ENCODE peak calls at places on chromosomes 1 and 21, in four cellular contexts. J is mesenchymal stem cell; G is CD8-positive, alpha-beta T cell; E is IMR-90. Q is an unnamed sample. For H3K4me1, the result is how much of the 10 kb centered on the place peaks cover.

GRCh38 chr1:116754203-116754977 is at the start of gene CD2:
- DNase-seq in G (no peak), J (no peak), E (no peak), Q (peak)

GRCh38 chr1:94237291-94238226 is at the start of gene ARHGAP29:
- DNase-seq in G (peak), E (peak), J (peak), Q (peak)

GRCh38 chr1:214720561-214720960 is 117.6 kb downstream of the CENPF start:
- DNase-seq in E (peak), J (no peak), G (no peak), Q (no peak)

GRCh38 chr1:92577251-92577895 is 90.6 kb upstream of the GFI1 start:
- DNase-seq in J (no peak), E (peak), G (no peak), Q (no peak)

GRCh38 chr1:114341886-114342285 is 169.1 kb downstream of the TRIM33 start:
- DNase-seq in E (no peak), J (no peak), G (no peak), Q (no peak)

GRCh38 chr1:161192476-161193465 is 6.1 kb downstream of the ADAMTS4 start:
- DNase-seq in J (peak), E (peak), G (peak), Q (peak)

GRCh38 chr1:16162163-16162822 is 6.4 kb upstream of the EPHA2 start:
- DNase-seq in E (no peak), J (no peak), G (peak), Q (peak)

GRCh38 chr1:205547932-205548827 is 43.7 kb downstream of the CDK18 start:
- DNase-seq in J (no peak), G (no peak), E (no peak), Q (no peak)

GRCh38 chr1:165928075-165928731 is 100.8 kb downstream of the UCK2 start:
- DNase-seq in J (peak), G (peak), E (peak), Q (peak)

GRCh38 chr1:33863779-33864178 is at the start of gene HMGB4:
- DNase-seq in E (no peak), G (no peak), J (no peak), Q (no peak)

GRCh38 chr1:3073520-3074296 is 4.7 kb downstream of the PRDM16 start:
- DNase-seq in E (no peak), G (no peak), J (no peak), Q (peak)

GRCh38 chr1:179129702-179130473 is 48.0 kb downstream of the TOR3A start:
- DNase-seq in J (peak), G (no peak), E (peak), Q (peak)

GRCh38 chr21:34544032-34544496 is 32.1 kb upstream of the KCNE1 start:
- DNase-seq in G (no peak), J (peak), E (peak), Q (peak)

GRCh38 chr1:222592171-222592570 is 2.4 kb upstream of the TAF1A start:
- DNase-seq in E (peak), J (no peak), G (no peak), Q (no peak)

DNA sequence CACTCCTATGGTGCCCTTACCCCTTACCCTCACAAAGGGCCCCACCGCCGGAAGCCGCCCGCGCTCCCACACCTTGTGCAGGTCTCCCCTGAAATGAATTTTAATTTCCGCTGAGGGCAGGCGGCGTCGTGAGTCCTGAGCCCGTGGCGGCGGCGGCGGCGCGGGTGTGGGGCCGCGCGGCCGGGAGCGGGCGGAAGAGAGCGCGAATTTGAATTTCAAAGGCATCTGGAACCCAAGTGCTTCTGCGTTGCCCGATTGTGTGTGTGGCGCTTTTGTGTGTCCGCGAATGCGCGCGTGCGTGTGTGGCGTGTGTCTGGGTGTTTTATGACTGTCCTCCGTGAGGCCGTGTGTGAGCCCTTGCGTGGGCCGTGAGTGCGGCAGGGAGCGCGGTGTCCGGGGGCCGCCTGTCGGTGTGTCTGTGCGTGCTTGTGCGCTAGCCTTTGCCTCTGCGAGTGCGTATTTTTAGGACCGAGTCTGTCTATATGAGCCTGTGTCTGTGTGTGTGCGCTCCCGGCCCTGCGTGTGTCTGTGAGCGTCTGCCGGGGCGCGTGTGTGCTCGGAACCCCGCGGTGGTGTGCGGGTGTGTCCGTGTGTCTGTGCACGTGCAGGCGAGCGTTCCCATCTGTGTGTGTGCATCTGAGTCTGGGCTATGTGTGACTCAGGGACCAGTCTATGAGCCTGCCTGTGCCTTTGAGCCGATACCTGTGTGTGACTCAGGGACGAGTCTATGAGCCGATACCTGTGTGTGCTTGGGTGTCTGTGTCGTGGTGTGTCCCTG is 7.9 kb upstream of the ADGRB2 start:
- DNase-seq in G (no peak), E (peak), J (peak), Q (peak)
- H3K4me3 ChIP-seq in G (peak), E (no peak), J (peak), Q (peak)

DNA sequence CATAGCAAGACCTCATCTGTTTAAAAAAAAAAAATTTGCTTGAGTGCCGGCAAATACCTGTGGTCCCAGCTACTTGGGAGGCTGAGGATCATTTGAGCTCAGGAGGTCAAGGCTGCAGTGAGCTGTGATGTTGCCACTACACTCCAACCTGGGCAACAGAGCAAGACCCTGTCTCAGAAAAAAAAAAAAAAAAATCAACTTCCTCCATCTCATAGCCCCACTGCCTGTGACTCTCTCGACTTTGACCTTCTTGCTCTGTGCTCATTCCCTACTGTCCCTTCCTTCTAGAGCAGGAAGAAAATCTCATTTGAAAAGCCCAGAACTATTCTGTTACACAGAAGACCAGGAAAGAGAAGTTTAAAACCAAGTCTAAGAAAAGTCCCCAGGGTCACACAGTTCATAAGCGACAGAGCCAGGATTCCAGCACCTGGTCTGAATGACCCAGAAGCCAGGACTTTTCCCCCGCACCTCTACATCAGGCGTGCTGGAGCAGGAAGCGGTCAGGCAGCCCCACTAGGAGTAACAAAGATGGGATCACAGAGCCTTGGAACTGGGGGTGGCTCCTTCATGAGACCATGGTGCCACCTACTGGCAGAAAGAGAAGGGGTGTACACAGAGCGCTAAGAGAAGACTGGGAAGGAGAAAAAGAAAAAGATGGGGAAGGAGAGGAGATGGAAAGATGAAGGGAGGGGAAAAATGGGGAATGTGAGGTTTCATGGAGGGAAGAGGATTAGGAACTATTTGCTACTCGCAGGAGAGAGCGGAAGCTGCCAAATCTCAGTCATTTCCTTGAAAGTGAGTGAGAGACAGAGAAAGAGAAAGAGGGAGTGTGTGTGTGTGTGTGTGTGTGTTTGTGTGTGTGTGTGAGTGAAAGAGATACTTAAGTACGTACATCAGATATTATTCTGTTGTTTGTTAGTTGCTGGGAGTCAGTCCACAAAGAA is 3.1 kb upstream of the P3R3URF start:
- DNase-seq in E (peak), G (peak), J (peak), Q (peak)
- H3K27ac ChIP-seq in E (no peak), G (no peak), J (no peak), Q (peak)

DNA sequence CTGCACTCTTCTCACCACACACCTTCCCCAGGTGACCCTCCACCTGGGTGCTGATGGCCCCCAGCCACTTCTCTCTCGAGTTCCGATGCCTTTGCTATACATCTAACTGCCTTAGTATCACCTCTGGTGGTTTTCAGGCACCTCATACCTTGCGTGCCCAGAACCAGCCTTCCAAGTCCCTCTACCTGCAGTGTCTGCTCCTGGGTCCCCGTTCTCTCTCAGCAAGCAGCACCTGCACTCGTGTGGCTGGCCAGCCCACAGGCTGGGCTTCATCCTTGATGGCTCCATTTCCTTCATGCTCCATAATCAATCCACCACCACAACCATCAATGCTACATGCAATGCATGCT is 49.2 kb upstream of the EDN2 start:
- DNase-seq in J (no peak), E (no peak), G (no peak), Q (no peak)
- H3K4me1 ChIP-seq in J (under half), E (under half), G (under half), Q (under half)

GRCh38 chr1:154179951-154180687 is 11.8 kb downstream of the TPM3 start:
- DNase-seq in J (no peak), G (no peak), E (no peak), Q (peak)
- H3K4me3 ChIP-seq in J (peak), G (peak), E (no peak), Q (peak)

DNA sequence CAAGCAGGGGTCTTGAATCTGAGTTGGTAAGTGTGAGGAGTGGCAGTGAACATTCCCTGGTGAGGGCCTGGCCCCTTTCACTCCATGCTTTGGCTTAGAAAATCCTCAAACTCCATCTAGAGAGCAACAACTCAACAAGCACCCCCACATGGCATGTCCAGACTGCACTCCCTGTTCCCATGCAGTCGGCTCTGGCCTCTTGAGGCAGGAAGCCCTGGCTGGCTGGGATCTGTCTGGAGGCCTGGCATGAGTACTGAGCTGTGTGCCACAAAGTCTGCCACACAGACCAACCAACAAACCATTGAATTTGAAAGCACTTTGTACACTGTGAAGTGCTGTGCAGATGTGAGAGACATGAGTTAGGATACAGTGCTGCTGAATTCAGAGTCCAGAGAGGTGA is 25.2 kb downstream of the COA7 start:
- DNase-seq in J (no peak), E (no peak), G (no peak), Q (no peak)
- H3K27ac ChIP-seq in J (no peak), E (no peak), G (no peak), Q (no peak)

DNA sequence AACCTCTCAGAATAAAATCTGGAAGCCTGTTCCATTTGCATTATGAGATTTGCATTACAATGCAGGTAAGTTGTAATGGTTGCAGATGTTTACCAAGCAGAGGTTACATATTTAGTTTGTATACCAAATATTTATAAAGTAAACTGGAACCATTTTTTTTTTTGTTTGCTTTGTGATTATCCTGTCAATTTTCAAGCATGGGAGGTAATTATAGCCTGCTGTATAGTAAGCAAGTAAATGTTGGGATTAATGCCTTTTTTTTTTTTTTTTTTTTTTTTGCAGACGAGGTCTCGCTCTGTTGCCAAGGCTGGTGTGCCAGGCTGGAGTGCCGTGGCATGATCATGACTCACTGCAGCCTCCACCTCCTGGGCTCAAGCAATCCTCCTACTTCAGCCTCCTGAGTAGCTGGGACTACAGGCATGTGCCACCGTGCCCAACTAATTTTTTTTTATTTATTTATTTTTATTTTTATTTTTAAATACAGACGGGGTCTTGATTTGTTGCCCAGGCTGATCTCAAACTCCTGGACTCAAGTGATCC is 21.0 kb downstream of the NFYC start:
- DNase-seq in G (no peak), J (no peak), E (no peak), Q (no peak)
- H3K4me1 ChIP-seq in G (under half), J (under half), E (under half), Q (under half)

DNA sequence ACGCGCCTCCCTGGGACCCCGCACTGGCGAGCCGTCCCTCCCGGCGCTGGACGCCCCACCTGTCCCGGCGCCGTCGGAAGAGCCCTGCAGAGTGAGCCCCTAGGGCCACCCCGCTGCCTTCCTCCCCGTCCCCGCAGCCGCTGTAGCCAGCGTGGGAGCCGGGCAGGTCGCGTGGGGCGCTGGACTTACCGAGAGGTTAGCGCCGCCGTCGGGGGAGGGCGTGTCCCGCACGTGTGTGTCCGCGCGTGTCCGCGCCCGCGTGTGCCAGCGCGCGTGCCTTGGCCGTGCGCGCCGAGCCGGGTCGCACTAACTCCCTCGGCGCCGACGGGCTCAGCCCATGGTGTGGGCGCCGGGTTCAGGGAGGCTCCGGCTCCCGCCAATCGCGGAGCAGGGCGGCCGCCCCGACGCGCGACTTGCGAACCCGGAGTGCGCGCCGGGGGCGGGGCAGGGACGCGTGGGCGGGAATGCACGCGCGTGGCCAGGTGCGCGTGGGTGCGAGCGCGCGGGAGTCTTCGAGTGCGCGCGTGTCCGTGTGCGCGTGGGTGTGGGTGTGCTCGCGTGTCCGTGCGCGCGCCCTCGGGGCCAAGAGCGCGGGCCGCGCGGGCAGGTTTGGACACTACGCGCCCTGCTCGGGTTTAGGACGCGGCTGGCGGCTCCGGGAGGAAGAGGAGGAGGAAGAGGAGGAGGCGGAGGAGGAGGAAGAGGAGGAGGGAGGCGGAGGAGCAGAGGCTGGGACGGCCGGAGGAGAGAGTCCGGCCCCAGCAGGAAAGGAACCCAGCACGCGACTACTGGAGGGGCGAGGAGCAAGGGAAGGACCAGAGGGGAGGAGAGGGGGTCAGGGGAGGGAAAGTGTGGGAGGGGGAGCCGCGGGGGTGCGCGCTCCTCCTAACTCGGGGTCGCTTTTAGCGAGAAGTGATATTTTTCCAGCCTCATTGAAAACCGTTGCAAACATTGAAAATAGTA is 145.1 kb upstream of the ETS2 start:
- DNase-seq in J (no peak), G (no peak), E (no peak), Q (no peak)
- H3K4me3 ChIP-seq in J (peak), G (no peak), E (peak), Q (peak)

GRCh38 chr21:26843912-26844257 is 1.3 kb downstream of the ADAMTS1 start:
- DNase-seq in E (peak), G (no peak), J (peak), Q (no peak)

GRCh38 chr21:26842976-26843911 is 2.0 kb downstream of the ADAMTS1 start:
- DNase-seq in E (peak), G (no peak), J (peak), Q (peak)

GRCh38 chr21:26845750-26846035 is 484 bp upstream of the ADAMTS1 start:
- DNase-seq in G (no peak), E (no peak), J (no peak), Q (no peak)

GRCh38 chr21:26845066-26845749 is at the start of gene ADAMTS1:
- DNase-seq in G (no peak), E (peak), J (peak), Q (no peak)

DNA sequence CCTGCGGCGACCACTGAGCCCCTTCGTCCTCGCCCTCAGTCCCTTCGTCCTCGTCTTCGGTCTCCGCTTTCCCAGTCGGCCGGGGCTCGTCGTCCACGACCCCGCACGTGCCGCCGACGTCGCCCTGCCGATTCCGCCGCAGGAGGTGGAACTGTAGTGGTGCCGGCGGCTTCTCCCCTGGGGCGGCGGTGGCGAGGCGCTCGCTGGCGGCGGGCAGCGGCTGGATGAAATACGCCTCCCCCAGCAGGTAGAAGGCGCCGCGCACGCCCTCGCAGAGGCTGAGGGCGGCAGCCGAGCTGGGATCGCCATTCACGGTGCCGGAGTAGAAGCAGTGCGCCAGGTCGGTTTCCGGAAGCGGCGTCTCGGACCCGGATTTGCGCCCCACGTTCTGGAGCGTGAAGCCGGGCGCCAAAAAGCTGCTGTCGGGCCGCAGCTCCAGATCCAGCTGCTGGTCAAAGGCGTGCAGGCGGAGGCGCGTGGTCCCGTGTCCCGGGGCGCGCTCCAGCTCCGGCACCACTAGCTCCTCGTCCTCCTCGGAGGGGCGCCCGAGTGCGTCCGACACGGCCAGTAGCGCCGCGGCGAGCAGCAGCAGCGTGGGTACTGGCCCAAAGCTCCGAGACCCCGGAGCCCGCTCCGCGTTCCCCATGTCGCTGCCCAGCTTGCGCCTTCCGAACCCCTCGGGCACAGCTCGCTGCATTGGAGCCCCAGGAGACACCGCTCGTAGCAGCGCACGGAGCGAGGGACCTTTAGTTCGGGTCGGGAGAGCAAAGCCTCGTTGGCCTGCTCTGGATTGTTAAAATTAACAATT is 747 bp downstream of the ADAMTS1 start:
- DNase-seq in E (peak), J (peak), G (no peak), Q (no peak)
- H3K27ac ChIP-seq in E (peak), J (peak), G (no peak), Q (peak)

DNA sequence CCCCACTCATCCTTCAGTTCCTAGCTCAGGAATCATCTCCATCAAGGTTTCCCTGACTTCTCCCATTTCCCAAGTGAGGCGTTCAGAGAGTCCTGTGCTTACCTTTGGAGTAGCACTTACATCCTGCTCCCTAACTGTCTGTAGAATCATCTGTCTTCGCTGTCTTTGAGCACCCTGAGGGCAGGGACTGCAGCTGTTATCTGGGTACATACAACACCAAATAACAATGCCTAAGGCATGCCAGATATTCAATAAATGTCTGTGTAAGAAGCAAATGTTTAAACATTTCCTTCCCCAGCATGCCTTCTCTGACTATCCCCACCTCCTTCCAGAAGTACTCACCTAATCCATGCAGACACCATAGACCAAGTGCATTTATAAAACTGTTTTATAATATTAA is 65.4 kb downstream of the JAK1 start:
- DNase-seq in J (no peak), E (no peak), G (no peak), Q (no peak)
- H3K4me1 ChIP-seq in J (under half), E (under half), G (under half), Q (under half)

GRCh38 chr1:68495532-68495931 is 1.4 kb downstream of the DEPDC1 start:
- DNase-seq in G (no peak), E (no peak), J (peak), Q (peak)
- H3K4me3 ChIP-seq in G (no peak), E (peak), J (peak), Q (no peak)